ENCODE peak calls at places on chromosomes 7 and 10, in eight cellular contexts. One of them, this sample, is unnamed.

GRCh38 chr7:133315332-133316040 is 62.6 kb downstream of the EXOC4 start:
- DNase-seq in AG09319: no peak
- DNase-seq in astrocyte: peak; percentile 75
- DNase-seq in lower leg skin: no peak
- DNase-seq in suprapubic skin: no peak
- DNase-seq in uterus: no peak
- DNase-seq in neural crest cell: no peak
- DNase-seq in WTC11: no peak
- DNase-seq in this sample: no peak

GRCh38 chr7:116740758-116741462 is 68.9 kb downstream of the MET start:
- DNase-seq in lower leg skin: no peak
- DNase-seq in AG09319: no peak
- DNase-seq in astrocyte: no peak
- DNase-seq in neural crest cell: no peak
- DNase-seq in uterus: no peak
- DNase-seq in suprapubic skin: no peak
- DNase-seq in WTC11: no peak
- DNase-seq in this sample: peak; percentile 73

GRCh38 chr7:135710417-135711138 is 17.4 kb downstream of the SLC13A4 start:
- DNase-seq in astrocyte: no peak
- DNase-seq in neural crest cell: peak; percentile 6
- DNase-seq in suprapubic skin: no peak
- DNase-seq in uterus: no peak
- DNase-seq in AG09319: no peak
- DNase-seq in lower leg skin: no peak
- DNase-seq in WTC11: peak; percentile 31
- DNase-seq in this sample: no peak

GRCh38 chr10:43960477-43960876 is 311.8 kb upstream of the ZNF32 start:
- DNase-seq in AG09319: no peak
- DNase-seq in uterus: no peak
- DNase-seq in WTC11: no peak
- DNase-seq in suprapubic skin: no peak
- DNase-seq in neural crest cell: no peak
- DNase-seq in lower leg skin: peak; percentile 14
- DNase-seq in astrocyte: no peak
- DNase-seq in this sample: no peak

GRCh38 chr10:45144666-45145065 is 143.9 kb downstream of the ZNF22 start:
- DNase-seq in lower leg skin: no peak
- DNase-seq in uterus: no peak
- DNase-seq in neural crest cell: no peak
- DNase-seq in suprapubic skin: no peak
- DNase-seq in AG09319: no peak
- DNase-seq in WTC11: no peak
- DNase-seq in astrocyte: no peak
- DNase-seq in this sample: no peak

GRCh38 chr10:12510566-12510965 is 161.2 kb downstream of the CAMK1D start:
- DNase-seq in astrocyte: peak; percentile 59
- DNase-seq in neural crest cell: no peak
- DNase-seq in AG09319: no peak
- DNase-seq in lower leg skin: peak; percentile 53
- DNase-seq in suprapubic skin: peak; percentile 34
- DNase-seq in uterus: no peak
- DNase-seq in WTC11: no peak
- DNase-seq in this sample: no peak

GRCh38 chr7:67553378-67553777 is 556.7 kb downstream of the TYW1 start:
- DNase-seq in astrocyte: no peak
- DNase-seq in WTC11: no peak
- DNase-seq in lower leg skin: no peak
- DNase-seq in uterus: no peak
- DNase-seq in suprapubic skin: no peak
- DNase-seq in neural crest cell: no peak
- DNase-seq in AG09319: no peak
- DNase-seq in this sample: no peak

GRCh38 chr10:105797234-105797890 is 1156.3 kb downstream of the SORCS3 start:
- DNase-seq in suprapubic skin: no peak
- DNase-seq in uterus: no peak
- DNase-seq in AG09319: no peak
- DNase-seq in WTC11: no peak
- DNase-seq in neural crest cell: no peak
- DNase-seq in lower leg skin: no peak
- DNase-seq in astrocyte: no peak
- DNase-seq in this sample: peak; percentile 48

GRCh38 chr10:37707829-37708578 is 149.4 kb downstream of the ZNF248 start:
- DNase-seq in uterus: no peak
- DNase-seq in lower leg skin: no peak
- DNase-seq in WTC11: no peak
- DNase-seq in suprapubic skin: no peak
- DNase-seq in AG09319: no peak
- DNase-seq in astrocyte: no peak
- DNase-seq in neural crest cell: no peak
- DNase-seq in this sample: no peak

GRCh38 chr10:103680869-103681236 is 174.5 kb downstream of the SH3PXD2A start:
- DNase-seq in suprapubic skin: no peak
- DNase-seq in WTC11: no peak
- DNase-seq in lower leg skin: no peak
- DNase-seq in neural crest cell: no peak
- DNase-seq in astrocyte: no peak
- DNase-seq in uterus: no peak
- DNase-seq in AG09319: no peak
- DNase-seq in this sample: no peak

GRCh38 chr7:106418526-106418925 is 133.7 kb upstream of the NAMPT start:
- DNase-seq in uterus: no peak
- DNase-seq in AG09319: no peak
- DNase-seq in lower leg skin: no peak
- DNase-seq in suprapubic skin: no peak
- DNase-seq in astrocyte: peak; percentile 94
- DNase-seq in WTC11: no peak
- DNase-seq in neural crest cell: no peak
- DNase-seq in this sample: peak; percentile 72

GRCh38 chr7:158252081-158252836 is 335.4 kb downstream of the PTPRN2 start:
- DNase-seq in lower leg skin: peak; percentile 64
- DNase-seq in AG09319: no peak
- DNase-seq in suprapubic skin: peak; percentile 72
- DNase-seq in uterus: no peak
- DNase-seq in astrocyte: no peak
- DNase-seq in WTC11: peak; percentile 4
- DNase-seq in neural crest cell: no peak
- DNase-seq in this sample: no peak

GRCh38 chr7:50211306-50212015 is 93.1 kb upstream of the IKZF1 start:
- DNase-seq in suprapubic skin: no peak
- DNase-seq in astrocyte: no peak
- DNase-seq in AG09319: no peak
- DNase-seq in neural crest cell: no peak
- DNase-seq in uterus: no peak
- DNase-seq in lower leg skin: no peak
- DNase-seq in WTC11: no peak
- DNase-seq in this sample: no peak

GRCh38 chr7:5212633-5213285 is 22.7 kb downstream of the WIPI2 start:
- DNase-seq in uterus: no peak
- DNase-seq in AG09319: no peak
- DNase-seq in WTC11: no peak
- DNase-seq in astrocyte: no peak
- DNase-seq in neural crest cell: no peak
- DNase-seq in suprapubic skin: peak; percentile 75
- DNase-seq in lower leg skin: no peak
- DNase-seq in this sample: no peak

GRCh38 chr7:157211710-157212109 is 73.0 kb downstream of the UBE3C start:
- DNase-seq in uterus: no peak
- DNase-seq in suprapubic skin: no peak
- DNase-seq in neural crest cell: no peak
- DNase-seq in WTC11: no peak
- DNase-seq in astrocyte: peak; percentile 94
- DNase-seq in AG09319: no peak
- DNase-seq in lower leg skin: no peak
- DNase-seq in this sample: peak; percentile 1

GRCh38 chr10:10270071-10270470 is 747.6 kb upstream of the CELF2 start:
- DNase-seq in WTC11: no peak
- DNase-seq in AG09319: no peak
- DNase-seq in astrocyte: no peak
- DNase-seq in suprapubic skin: no peak
- DNase-seq in lower leg skin: no peak
- DNase-seq in uterus: no peak
- DNase-seq in neural crest cell: no peak
- DNase-seq in this sample: no peak

GRCh38 chr7:22305706-22306105 is 51.2 kb downstream of the RAPGEF5 start:
- DNase-seq in AG09319: no peak
- DNase-seq in WTC11: no peak
- DNase-seq in lower leg skin: no peak
- DNase-seq in neural crest cell: no peak
- DNase-seq in uterus: no peak
- DNase-seq in astrocyte: no peak
- DNase-seq in suprapubic skin: no peak
- DNase-seq in this sample: no peak

GRCh38 chr7:71285614-71286013 is 153.7 kb downstream of the GALNT17 start:
- DNase-seq in WTC11: no peak
- DNase-seq in uterus: no peak
- DNase-seq in lower leg skin: no peak
- DNase-seq in suprapubic skin: no peak
- DNase-seq in AG09319: no peak
- DNase-seq in astrocyte: peak; percentile 53
- DNase-seq in neural crest cell: no peak
- DNase-seq in this sample: no peak

GRCh38 chr7:28656529-28656928 is 244.2 kb downstream of the CREB5 start:
- DNase-seq in astrocyte: no peak
- DNase-seq in suprapubic skin: no peak
- DNase-seq in lower leg skin: no peak
- DNase-seq in AG09319: no peak
- DNase-seq in WTC11: no peak
- DNase-seq in uterus: no peak
- DNase-seq in neural crest cell: no peak
- DNase-seq in this sample: no peak

GRCh38 chr7:128726673-128727072 is 12.5 kb upstream of the CALU start:
- DNase-seq in uterus: no peak
- DNase-seq in suprapubic skin: no peak
- DNase-seq in AG09319: no peak
- DNase-seq in astrocyte: no peak
- DNase-seq in WTC11: no peak
- DNase-seq in lower leg skin: no peak
- DNase-seq in neural crest cell: no peak
- DNase-seq in this sample: no peak

GRCh38 chr7:122886357-122887081 is at the start of gene CADPS2:
- DNase-seq in neural crest cell: peak; percentile 67
- DNase-seq in lower leg skin: peak; percentile 95
- DNase-seq in astrocyte: peak; percentile 79
- DNase-seq in suprapubic skin: peak; percentile 88
- DNase-seq in uterus: peak; percentile 89
- DNase-seq in AG09319: peak; percentile 62
- DNase-seq in WTC11: peak; percentile 85
- DNase-seq in this sample: peak; percentile 87
- TF ChIP-seq CTCF in neural crest cell: peak; percentile 43
- TF ChIP-seq CTCF in lower leg skin: no peak
- TF ChIP-seq CTCF in astrocyte: no peak
- TF ChIP-seq CTCF in suprapubic skin: peak; percentile 17
- TF ChIP-seq CTCF in uterus: no peak
- TF ChIP-seq CTCF in AG09319: peak; percentile 17
- TF ChIP-seq CTCF in WTC11: no peak
- TF ChIP-seq CTCF in this sample: no peak

GRCh38 chr10:132796846-132797245 is 10.9 kb upstream of the NKX6-2 start:
- DNase-seq in lower leg skin: no peak
- DNase-seq in WTC11: no peak
- DNase-seq in astrocyte: no peak
- DNase-seq in uterus: no peak
- DNase-seq in suprapubic skin: no peak
- DNase-seq in AG09319: no peak
- DNase-seq in neural crest cell: no peak
- DNase-seq in this sample: no peak

GRCh38 chr10:132790934-132791829 is 5.2 kb upstream of the NKX6-2 start:
- DNase-seq in astrocyte: no peak
- DNase-seq in suprapubic skin: no peak
- DNase-seq in lower leg skin: no peak
- DNase-seq in uterus: no peak
- DNase-seq in WTC11: no peak
- DNase-seq in AG09319: no peak
- DNase-seq in neural crest cell: no peak
- DNase-seq in this sample: no peak

GRCh38 chr10:132793213-132793612 is 7.3 kb upstream of the NKX6-2 start:
- DNase-seq in suprapubic skin: no peak
- DNase-seq in neural crest cell: no peak
- DNase-seq in astrocyte: no peak
- DNase-seq in WTC11: no peak
- DNase-seq in lower leg skin: no peak
- DNase-seq in AG09319: no peak
- DNase-seq in uterus: no peak
- DNase-seq in this sample: no peak

GRCh38 chr10:132792796-132793195 is 6.8 kb upstream of the NKX6-2 start:
- DNase-seq in uterus: no peak
- DNase-seq in lower leg skin: no peak
- DNase-seq in AG09319: no peak
- DNase-seq in suprapubic skin: no peak
- DNase-seq in astrocyte: no peak
- DNase-seq in WTC11: no peak
- DNase-seq in neural crest cell: no peak
- DNase-seq in this sample: no peak

GRCh38 chr10:132793871-132794849 is 8.2 kb upstream of the NKX6-2 start:
- DNase-seq in astrocyte: no peak
- DNase-seq in suprapubic skin: no peak
- DNase-seq in uterus: no peak
- DNase-seq in AG09319: no peak
- DNase-seq in lower leg skin: no peak
- DNase-seq in neural crest cell: no peak
- DNase-seq in WTC11: no peak
- DNase-seq in this sample: no peak
- TF ChIP-seq CTCF in astrocyte: no peak
- TF ChIP-seq CTCF in suprapubic skin: no peak
- TF ChIP-seq CTCF in uterus: no peak
- TF ChIP-seq CTCF in AG09319: no peak
- TF ChIP-seq CTCF in lower leg skin: no peak
- TF ChIP-seq CTCF in neural crest cell: no peak
- TF ChIP-seq CTCF in WTC11: no peak
- TF ChIP-seq CTCF in this sample: no peak

DNA sequence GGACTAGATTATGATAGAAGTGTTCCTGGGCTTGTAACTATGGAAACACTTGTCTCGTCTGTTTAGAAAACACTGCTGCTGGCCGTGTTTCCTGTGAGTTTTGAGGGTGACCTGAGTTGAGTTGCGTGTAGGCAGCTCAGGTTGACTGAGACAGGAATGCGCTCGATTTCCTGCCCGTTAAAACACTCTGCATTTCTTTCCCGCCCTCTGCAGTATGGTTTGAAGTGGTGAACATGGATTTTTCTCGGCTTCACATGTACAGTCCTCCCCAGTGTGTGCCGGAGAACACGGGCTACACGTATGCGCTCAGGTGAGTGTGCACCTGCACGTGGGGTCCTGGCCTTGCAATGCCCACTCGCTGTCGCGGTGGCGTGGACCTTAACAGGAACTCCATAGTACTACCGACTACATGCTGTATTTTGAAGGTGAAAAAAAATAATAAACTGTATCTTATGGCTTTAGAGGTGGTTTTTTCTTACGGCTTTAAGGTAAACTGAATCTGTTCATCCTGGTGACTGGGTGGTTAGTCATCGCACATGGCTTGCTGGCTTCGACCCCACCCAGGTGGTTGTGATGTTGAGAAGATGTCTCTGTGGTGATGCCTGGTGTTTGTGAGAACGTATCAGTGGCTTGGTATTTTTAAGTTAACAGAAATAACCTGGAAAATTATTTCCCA is at the start of gene SUN1:
- DNase-seq in AG09319: no peak
- DNase-seq in uterus: peak; percentile 51
- DNase-seq in suprapubic skin: no peak
- DNase-seq in lower leg skin: no peak
- DNase-seq in neural crest cell: no peak
- DNase-seq in WTC11: no peak
- DNase-seq in astrocyte: peak; percentile 83
- DNase-seq in this sample: peak; percentile 96
- TF ChIP-seq CTCF in AG09319: no peak
- TF ChIP-seq CTCF in uterus: no peak
- TF ChIP-seq CTCF in suprapubic skin: no peak
- TF ChIP-seq CTCF in lower leg skin: no peak
- TF ChIP-seq CTCF in neural crest cell: no peak
- TF ChIP-seq CTCF in WTC11: no peak
- TF ChIP-seq CTCF in astrocyte: no peak
- TF ChIP-seq CTCF in this sample: no peak

GRCh38 chr7:17158261-17158660 is 140.2 kb upstream of the AHR start:
- DNase-seq in lower leg skin: no peak
- DNase-seq in neural crest cell: no peak
- DNase-seq in AG09319: no peak
- DNase-seq in suprapubic skin: no peak
- DNase-seq in WTC11: no peak
- DNase-seq in astrocyte: no peak
- DNase-seq in uterus: no peak
- DNase-seq in this sample: peak; percentile 15
- TF ChIP-seq CTCF in lower leg skin: no peak
- TF ChIP-seq CTCF in neural crest cell: no peak
- TF ChIP-seq CTCF in AG09319: no peak
- TF ChIP-seq CTCF in suprapubic skin: no peak
- TF ChIP-seq CTCF in WTC11: no peak
- TF ChIP-seq CTCF in astrocyte: no peak
- TF ChIP-seq CTCF in uterus: no peak
- TF ChIP-seq CTCF in this sample: peak; percentile 18